ENCODE peak calls at places on chromosomes 13 and 19, in six cellular contexts. N, S, B, D, V and H are unnamed samples.
A peak's percentile ranks its signal among the peaks of the same experiment; 100 is the strongest.

GRCh38 chr13:110520431-110521295 is 40.9 kb downstream of the RAB20 start:
- DNase-seq in D (no peak), S (peak; percentile 20), V (peak; percentile 93), B (no peak), N (no peak), H (no peak)

GRCh38 chr19:6062961-6063575 is 47.2 kb downstream of the RFX2 start:
- DNase-seq in B (peak; percentile 67), N (no peak), V (no peak), S (no peak), D (no peak), H (no peak)

GRCh38 chr13:98390086-98390697 is 186.7 kb downstream of the STK24 start:
- DNase-seq in N (no peak), B (no peak), V (peak; percentile 28), S (no peak), D (no peak), H (no peak)

GRCh38 chr19:30064021-30064699 is 122.1 kb downstream of the URI1 start:
- DNase-seq in D (no peak), N (no peak), V (no peak), S (no peak), B (no peak), H (no peak)

GRCh38 chr19:39428309-39429112 is 7.2 kb downstream of the RPS16 start:
- DNase-seq in B (peak; percentile 94), V (peak; percentile 87), D (peak; percentile 42), N (no peak), S (peak; percentile 94), H (no peak)

GRCh38 chr13:108495686-108496363 is 133.6 kb upstream of the MYO16 start:
- DNase-seq in N (no peak), V (no peak), B (no peak), D (no peak), S (peak; percentile 16), H (no peak)

GRCh38 chr19:41626877-41627276 is at the start of gene CEACAM4:
- DNase-seq in B (no peak), N (no peak), S (no peak), V (no peak), D (no peak), H (no peak)

GRCh38 chr19:1412323-1412923 is 5.0 kb downstream of the DAZAP1 start:
- DNase-seq in S (no peak), V (no peak), N (no peak), B (no peak), D (no peak), H (no peak)

GRCh38 chr13:41025518-41025917 is 6.4 kb upstream of the ELF1 start:
- DNase-seq in N (no peak), S (no peak), D (no peak), B (no peak), V (no peak), H (no peak)

GRCh38 chr13:111383591-111384440 is 63.4 kb downstream of the TEX29 start:
- DNase-seq in D (no peak), S (no peak), B (peak; percentile 62), N (no peak), V (no peak), H (no peak)

GRCh38 chr13:57631607-57632275 is at the start of gene PCDH17:
- DNase-seq in S (no peak), V (peak; percentile 38), D (peak; percentile 29), N (no peak), B (no peak), H (peak; percentile 2)

GRCh38 chr13:83325454-83325853 is 556.8 kb downstream of the SLITRK1 start:
- DNase-seq in N (no peak), B (no peak), D (no peak), V (peak; percentile 73), S (no peak), H (no peak)

GRCh38 chr13:48505597-48506091 is 27.2 kb downstream of the RCBTB2 start:
- DNase-seq in S (no peak), D (no peak), V (no peak), N (peak; percentile 81), B (no peak), H (peak; percentile 68)

GRCh38 chr13:114064516-114065140 is 67.8 kb downstream of the RASA3 start:
- DNase-seq in N (no peak), D (no peak), B (no peak), V (peak; percentile 61), S (peak; percentile 45), H (no peak)

DNA sequence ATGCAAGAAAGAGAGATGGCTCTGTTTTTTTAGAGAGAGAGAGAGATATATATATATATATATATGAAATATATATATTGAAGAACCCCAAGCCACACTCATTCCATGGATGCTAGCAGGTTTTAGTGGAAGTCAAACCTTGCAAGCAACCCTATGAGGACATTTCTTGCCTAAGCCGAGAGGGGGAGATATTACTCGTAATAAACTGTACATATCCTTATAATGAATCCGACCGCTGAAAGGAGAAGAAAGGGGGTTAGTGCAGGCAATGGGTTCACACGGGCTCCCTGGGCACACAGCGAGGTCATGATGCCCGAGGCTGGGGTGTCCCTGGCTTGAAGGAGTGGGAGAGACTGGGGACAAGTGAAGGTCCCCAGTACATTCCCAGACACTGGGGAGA is 78.3 kb downstream of the IER2 start:
- DNase-seq in B (no peak), V (no peak), S (peak; percentile 33), N (no peak), D (no peak), H (no peak)
- TF ChIP-seq CTCF in B (no peak), V (peak; percentile 1), S (no peak), N (no peak), D (no peak), H (no peak)

DNA sequence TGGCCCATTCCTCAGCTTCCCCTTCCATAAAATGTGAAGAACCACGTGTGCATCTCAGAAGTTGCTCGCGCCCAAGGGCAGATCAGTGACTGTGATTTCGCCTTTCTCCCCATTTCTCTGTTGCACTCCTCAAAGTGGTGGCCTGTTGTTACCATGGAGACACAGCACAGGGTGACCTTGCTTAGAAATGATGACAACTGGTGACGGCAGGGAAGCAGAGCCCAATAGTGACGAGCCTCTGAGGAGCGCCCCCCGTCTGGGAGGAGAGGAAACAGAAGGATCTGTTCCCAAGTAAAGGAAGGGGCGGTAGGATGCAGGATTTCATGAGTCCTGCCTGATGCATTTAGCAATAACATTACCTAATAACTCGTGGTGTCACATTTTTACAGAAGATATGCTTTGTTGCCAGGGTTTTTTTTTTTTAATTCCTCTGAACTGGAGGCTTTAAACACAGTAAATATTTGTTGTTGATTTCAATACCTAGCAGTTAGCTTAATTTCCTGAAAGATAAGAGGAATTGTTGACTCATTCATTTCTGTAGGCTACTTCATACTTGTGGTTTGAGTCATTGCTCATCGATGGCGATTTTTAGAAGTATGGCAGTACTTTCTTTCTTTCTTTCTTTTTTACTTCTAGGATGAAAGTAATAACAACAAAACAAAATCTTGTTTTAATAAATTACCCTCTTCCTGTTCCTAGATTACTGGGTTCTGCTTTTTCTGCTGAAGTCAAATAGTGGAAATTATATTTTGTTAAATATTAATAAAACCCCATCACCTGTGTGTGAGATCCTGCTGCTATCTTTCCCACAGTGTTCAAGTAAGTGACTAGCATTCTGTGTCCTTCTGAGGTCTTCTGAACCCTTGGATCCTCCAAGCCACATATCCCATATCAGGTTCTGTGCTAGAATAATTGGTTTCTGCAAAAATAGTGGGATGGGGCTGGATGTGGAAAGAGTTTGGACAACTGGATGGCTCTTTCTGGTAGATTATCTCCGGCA is 36.0 kb downstream of the MBNL2 start:
- DNase-seq in S (peak; percentile 95), N (no peak), D (no peak), V (peak; percentile 92), B (no peak), H (peak; percentile 29)
- TF ChIP-seq CTCF in S (peak; percentile 31), N (no peak), D (no peak), V (peak; percentile 43), B (no peak), H (no peak)

GRCh38 chr13:44263920-44264610 is 109.6 kb upstream of the SERP2 start:
- DNase-seq in S (no peak), V (peak; percentile 79), N (no peak), D (no peak), B (no peak), H (no peak)
- TF ChIP-seq CTCF in S (no peak), V (no peak), N (no peak), D (no peak), B (no peak), H (no peak)

GRCh38 chr13:29845440-29846056 is 4.9 kb downstream of the UBL3 start:
- DNase-seq in B (no peak), S (peak; percentile 21), D (no peak), V (peak; percentile 64), N (no peak), H (no peak)
- TF ChIP-seq CTCF in B (peak; percentile 60), S (peak; percentile 39), D (peak; percentile 52), V (peak; percentile 28), N (peak; percentile 41), H (peak; percentile 59)

DNA sequence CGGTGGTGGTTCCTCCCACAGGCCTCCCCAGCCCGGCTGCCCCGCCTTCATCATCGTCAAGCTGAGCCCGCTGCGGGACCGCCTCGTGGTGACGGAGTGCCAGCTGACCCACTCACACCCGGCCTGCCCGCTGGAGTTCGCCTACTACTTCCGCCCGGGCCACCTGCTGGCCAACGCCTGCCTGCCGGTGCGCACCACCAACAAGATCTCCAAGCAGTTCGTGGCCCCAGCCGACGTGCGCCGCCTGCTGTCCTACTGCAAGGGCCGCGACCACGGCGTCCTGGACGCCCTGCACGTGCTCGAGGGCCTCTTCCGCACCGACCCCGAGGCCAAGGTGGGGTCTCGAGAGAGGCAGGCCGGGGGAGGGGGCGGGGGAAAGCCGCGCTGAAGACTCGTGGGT is 12.0 kb downstream of the ZSWIM9 start:
- DNase-seq in B (no peak), V (no peak), S (no peak), N (no peak), D (no peak), H (no peak)
- TF ChIP-seq CTCF in B (no peak), V (no peak), S (no peak), N (peak; percentile 23), D (no peak), H (no peak)